ENCODE peak calls at places on chromosome 10, in nine cellular contexts. Q is lower lobe of right lung, P is adrenal gland, A is stomach, V is GM06990, U is WTC11, X is heart left ventricle, D is HFFc6, C is astrocyte of the spinal cord. O is an unnamed sample.

GRCh38 chr10:29174389-29174788 is 114.5 kb upstream of the LYZL1 start:
- DNase-seq in Q (no peak), P (no peak), A (no peak), V (no peak), U (no peak), X (no peak), D (no peak), C (no peak), O (no peak)

GRCh38 chr10:63331586-63331985 is 134.2 kb downstream of the JMJD1C start:
- DNase-seq in Q (no peak), P (no peak), A (no peak), V (no peak), U (no peak), X (no peak), D (no peak), C (no peak), O (no peak)

GRCh38 chr10:112332022-112332421 is 41.9 kb upstream of the ACSL5 start:
- DNase-seq in Q (no peak), P (no peak), A (no peak), V (no peak), U (no peak), X (no peak), D (no peak), C (no peak), O (no peak)

GRCh38 chr10:63554666-63555065 is 33.5 kb downstream of the REEP3 start:
- DNase-seq in Q (peak; percentile 56), P (no peak), A (no peak), V (peak; percentile 20), U (no peak), X (no peak), D (peak; percentile 90), C (peak; percentile 97), O (no peak)

GRCh38 chr10:28202941-28203352 is 99.9 kb downstream of the MPP7 start:
- DNase-seq in Q (no peak), P (no peak), A (no peak), V (no peak), U (no peak), X (no peak), D (peak; percentile 46), C (no peak), O (no peak)

GRCh38 chr10:121088524-121088923 is 237.4 kb downstream of the WDR11 start:
- DNase-seq in Q (no peak), P (peak; percentile 76), A (no peak), V (no peak), U (peak; percentile 55), X (no peak), D (no peak), C (peak; percentile 9), O (no peak)

GRCh38 chr10:25934673-25935139 is 677 bp downstream of the MYO3A start:
- DNase-seq in Q (no peak), P (no peak), A (no peak), V (peak; percentile 63), U (peak; percentile 57), X (no peak), D (no peak), C (no peak), O (peak; percentile 72)

GRCh38 chr10:103226011-103226410 is 19.7 kb upstream of the RPEL1 start:
- DNase-seq in Q (no peak), P (no peak), A (no peak), V (no peak), U (no peak), X (no peak), D (no peak), C (no peak), O (no peak)

GRCh38 chr10:22308390-22308789 is 7.8 kb upstream of the COMMD3 start:
- DNase-seq in Q (no peak), P (no peak), A (no peak), V (peak; percentile 58), U (no peak), X (no peak), D (no peak), C (no peak), O (no peak)

GRCh38 chr10:124657806-124658205 is 86.4 kb downstream of the FAM53B start:
- DNase-seq in Q (no peak), P (no peak), A (no peak), V (no peak), U (no peak), X (no peak), D (no peak), C (peak; percentile 75), O (no peak)

GRCh38 chr10:10847313-10847712 is 170.4 kb upstream of the CELF2 start:
- DNase-seq in Q (no peak), P (no peak), A (no peak), V (no peak), U (no peak), X (no peak), D (no peak), C (no peak), O (no peak)

GRCh38 chr10:131094406-131095108 is 217.0 kb downstream of the TCERG1L start:
- DNase-seq in Q (peak; percentile 46), P (peak; percentile 80), A (no peak), V (no peak), U (no peak), X (no peak), D (no peak), C (no peak), O (no peak)

GRCh38 chr10:120671491-120671890 is 179.7 kb upstream of the WDR11 start:
- DNase-seq in Q (no peak), P (no peak), A (no peak), V (no peak), U (no peak), X (no peak), D (no peak), C (no peak), O (no peak)

GRCh38 chr10:90227259-90227658 is 525.9 kb downstream of the KIF20B start:
- DNase-seq in Q (no peak), P (no peak), A (no peak), V (peak; percentile 4), U (no peak), X (no peak), D (no peak), C (peak; percentile 96), O (no peak)

GRCh38 chr10:521844-522243 is 167.6 kb downstream of the DIP2C start:
- DNase-seq in Q (no peak), P (no peak), A (no peak), V (no peak), U (no peak), X (no peak), D (no peak), C (no peak), O (no peak)

GRCh38 chr10:54484186-54484585 is 316.8 kb downstream of the PCDH15 start:
- DNase-seq in Q (no peak), P (no peak), A (no peak), V (no peak), U (no peak), X (no peak), D (no peak), C (no peak), O (no peak)

DNA sequence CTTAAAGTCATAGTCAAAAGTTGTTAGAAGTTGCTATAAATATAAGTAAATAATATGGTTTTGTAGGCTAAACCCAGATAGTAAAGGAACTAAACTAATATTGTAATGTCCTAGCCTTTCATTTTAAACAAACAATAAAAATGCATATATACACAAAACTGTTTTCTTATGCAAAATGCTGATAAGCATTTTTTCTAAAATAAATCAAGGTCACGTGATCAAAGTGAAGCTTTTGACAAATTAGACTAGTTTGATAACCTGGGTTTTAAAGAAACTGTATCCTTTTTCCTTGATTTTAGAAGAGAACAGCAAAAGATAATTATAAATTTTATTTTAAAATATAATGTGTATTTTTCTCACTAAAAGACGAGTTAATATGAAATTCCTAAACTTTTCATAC is 313.3 kb downstream of the PCDH15 start:
- DNase-seq in Q (no peak), P (no peak), A (no peak), V (no peak), U (no peak), X (no peak), D (no peak), C (no peak), O (no peak)
- TF ChIP-seq CTCF in Q (no peak), P (no peak), A (no peak), V (no peak), U (no peak), X (no peak), D (no peak), C (no peak), O (no peak)

GRCh38 chr10:24727811-24728210 is 4.1 kb upstream of the ARHGAP21 start:
- DNase-seq in Q (no peak), P (no peak), A (no peak), V (no peak), U (peak; percentile 18), X (no peak), D (no peak), C (no peak), O (no peak)
- TF ChIP-seq CTCF in Q (no peak), P (no peak), A (no peak), V (no peak), U (no peak), X (no peak), D (peak; percentile 46), C (peak; percentile 26), O (peak; percentile 45)

DNA sequence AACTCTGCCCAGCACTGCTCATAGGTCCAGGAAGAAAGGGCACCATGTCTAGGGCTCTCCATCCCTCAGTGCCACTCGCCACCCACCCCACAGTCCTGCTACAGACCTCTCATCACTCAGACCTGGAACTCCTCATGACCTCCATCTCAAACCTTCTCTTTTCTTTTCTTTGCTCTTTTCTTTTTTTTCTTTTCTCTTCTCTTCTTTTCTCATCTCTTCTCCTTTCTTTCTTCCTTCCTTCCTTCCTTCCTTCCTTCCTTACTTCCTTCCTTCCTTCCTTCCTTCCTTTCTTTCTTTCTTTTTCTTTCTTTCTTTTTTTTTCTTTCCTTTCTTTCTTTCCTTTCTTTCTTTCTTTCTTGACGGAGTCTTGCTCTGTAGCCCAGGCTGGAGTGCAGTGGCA is 122.2 kb downstream of the KLF6 start:
- DNase-seq in Q (no peak), P (no peak), A (no peak), V (no peak), U (no peak), X (no peak), D (no peak), C (no peak), O (no peak)
- TF ChIP-seq CTCF in Q (no peak), P (no peak), A (no peak), V (no peak), U (no peak), X (no peak), D (no peak), C (no peak), O (no peak)

DNA sequence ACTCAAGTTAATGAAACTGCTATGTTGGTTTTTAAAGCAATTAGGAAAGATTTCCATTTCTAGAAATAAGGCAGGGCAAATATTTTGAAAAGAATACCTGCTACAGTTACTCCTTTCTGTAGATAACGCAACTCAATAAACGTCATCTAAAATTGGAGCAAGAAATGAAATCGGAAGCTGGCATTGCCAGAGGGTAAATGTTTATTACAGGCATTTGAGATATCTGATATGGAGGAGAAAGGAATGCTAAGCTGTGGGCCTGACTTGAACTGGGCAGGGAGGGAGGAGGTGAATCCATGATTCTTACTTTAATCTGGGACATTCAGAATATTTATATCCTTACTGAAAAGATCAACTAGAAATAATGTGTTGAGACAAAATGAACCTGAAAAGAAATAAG is 217.0 kb upstream of the ADARB2 start:
- DNase-seq in Q (no peak), P (no peak), A (no peak), V (no peak), U (no peak), X (no peak), D (no peak), C (no peak), O (no peak)
- TF ChIP-seq CTCF in Q (no peak), P (no peak), A (no peak), V (no peak), U (no peak), X (no peak), D (no peak), C (no peak), O (no peak)